ENCODE peak calls at places on chromosomes 13 and 19, in eight cellular contexts. B is transverse colon, Y is adrenal gland, Q is vagina, I is breast epithelium, S is heart left ventricle, V is ovary, J is IMR-90. G is an unnamed sample.

GRCh38 chr13:44136693-44137268 is 236.8 kb upstream of the SERP2 start:
- DNase-seq in B (no peak), Y (no peak), Q (no peak), I (no peak), S (no peak), V (no peak), J (no peak), G (no peak)

GRCh38 chr13:72696590-72696989 is 30.8 kb downstream of the MZT1 start:
- DNase-seq in B (no peak), Y (no peak), Q (no peak), I (no peak), S (no peak), V (no peak), J (peak; percentile 10), G (no peak)

GRCh38 chr13:75544681-75545333 is 4.8 kb upstream of the UCHL3 start:
- DNase-seq in B (no peak), Y (no peak), Q (no peak), I (no peak), S (no peak), V (no peak), J (peak; percentile 90), G (no peak)

GRCh38 chr13:27201661-27202060 is 30.1 kb upstream of the USP12 start:
- DNase-seq in B (no peak), Y (no peak), Q (no peak), I (no peak), S (no peak), V (no peak), J (peak; percentile 16), G (no peak)

GRCh38 chr19:32662186-32662585 is 12.8 kb downstream of the ANKRD27 start:
- DNase-seq in B (no peak), Y (no peak), Q (no peak), I (no peak), S (no peak), V (no peak), J (peak; percentile 58), G (no peak)

GRCh38 chr13:108795841-108796240 is 166.4 kb downstream of the MYO16 start:
- DNase-seq in B (no peak), Y (no peak), Q (no peak), I (no peak), S (no peak), V (no peak), J (peak; percentile 12), G (no peak)

GRCh38 chr19:35879770-35880317 is 11.5 kb downstream of the APLP1 start:
- DNase-seq in B (peak; percentile 90), Y (peak; percentile 94), Q (no peak), I (peak; percentile 86), S (peak; percentile 94), V (peak; percentile 84), J (peak; percentile 89), G (peak; percentile 96)

GRCh38 chr13:23159205-23159586 is 21.6 kb upstream of the SGCG start:
- DNase-seq in B (no peak), Y (no peak), Q (no peak), I (no peak), S (no peak), V (no peak), J (peak; percentile 13), G (no peak)

DNA sequence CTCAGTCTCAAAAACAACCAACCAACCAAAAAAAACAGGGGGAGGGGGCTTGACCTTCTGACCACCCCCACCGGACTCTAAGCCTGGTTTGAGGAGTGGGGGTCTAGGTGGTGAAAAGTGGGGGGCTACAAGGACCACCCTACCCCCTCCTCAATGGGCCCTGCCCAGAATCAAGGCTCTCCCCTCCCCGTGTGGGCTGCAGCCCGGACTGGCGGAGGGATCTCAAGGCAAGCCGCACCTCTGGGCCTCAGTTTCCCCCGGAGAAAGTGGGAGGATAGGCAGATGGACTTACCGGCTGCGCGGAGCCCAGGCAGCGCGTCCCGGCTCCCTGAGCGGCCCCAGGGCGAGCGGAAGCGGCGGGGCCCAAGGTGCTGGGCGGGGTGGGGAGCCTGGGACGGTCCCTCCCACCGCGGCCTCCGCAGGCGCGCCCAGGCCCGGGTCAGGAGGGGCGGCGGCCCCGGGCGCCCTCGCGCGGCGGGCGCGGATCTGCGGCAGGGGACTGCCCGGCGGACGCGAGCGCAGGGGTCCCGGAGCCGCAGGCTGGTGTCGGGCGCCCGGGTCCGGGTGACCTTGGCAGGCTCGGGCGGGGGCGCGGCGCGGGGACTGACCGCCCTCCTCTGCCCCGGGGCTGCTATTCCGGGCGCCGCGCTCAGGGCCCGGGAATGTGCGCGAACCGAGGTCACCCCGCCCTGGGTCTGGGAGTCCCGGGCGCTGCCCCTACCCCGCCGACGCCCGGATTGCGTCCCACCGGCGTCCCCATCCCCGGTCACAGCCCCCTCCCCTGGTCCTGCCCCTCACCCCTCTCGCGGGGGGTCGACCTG is at the start of gene ADAMTSL5:
- DNase-seq in B (peak; percentile 84), Y (no peak), Q (no peak), I (no peak), S (peak; percentile 81), V (no peak), J (peak; percentile 28), G (peak; percentile 86)
- TF ChIP-seq POLR2A in B (no peak), Y (no peak), Q (peak; percentile 53), I (no peak), S (no peak), V (no peak), J (no peak), G (peak; percentile 79)

DNA sequence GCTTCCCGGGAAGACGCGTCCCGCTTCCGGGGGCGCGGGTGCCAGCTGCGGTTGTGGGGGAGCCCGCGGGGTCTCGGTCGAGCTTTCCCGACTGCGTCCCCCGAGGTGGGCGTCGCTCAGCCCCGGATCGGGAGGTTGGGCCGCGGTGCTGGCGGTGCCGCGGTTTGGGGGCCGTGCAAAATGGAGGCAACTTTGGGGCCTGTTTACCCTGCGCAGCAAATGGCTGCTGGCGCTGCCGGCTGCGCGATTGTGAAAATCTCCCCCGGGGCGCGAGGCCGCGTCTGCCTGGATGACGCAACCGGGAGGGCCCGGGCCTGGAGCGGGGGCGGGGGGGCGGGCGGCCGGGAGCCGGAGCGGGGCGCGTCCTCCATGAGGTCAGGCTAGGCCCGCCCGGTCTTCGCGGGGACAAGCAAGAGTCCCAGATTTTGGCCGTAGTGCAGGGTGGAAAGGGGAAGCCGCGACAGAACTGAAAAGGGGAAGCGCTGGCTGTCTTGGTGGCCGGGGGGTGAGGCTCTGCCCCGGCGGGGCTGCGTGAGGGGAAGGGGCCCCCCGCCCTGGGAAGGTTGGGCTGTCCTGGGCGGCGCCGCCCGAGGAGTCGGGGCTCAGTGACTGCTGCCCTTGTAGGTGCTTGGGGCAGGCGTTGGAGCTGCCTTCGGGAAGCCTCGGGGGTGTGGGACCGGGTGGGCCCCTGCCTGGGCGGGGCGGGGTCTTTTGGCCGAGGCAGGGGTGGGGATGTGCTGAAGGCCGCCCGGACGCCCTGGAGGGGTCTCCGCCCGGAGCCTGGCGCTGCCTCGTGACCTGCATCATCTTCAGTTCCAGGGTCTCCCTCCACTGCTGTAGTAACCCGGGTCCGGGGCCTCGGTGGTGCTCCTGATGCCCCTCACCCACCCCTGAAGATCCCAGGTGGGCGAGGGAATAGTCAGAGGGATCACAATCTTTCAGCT is 11.1 kb downstream of the PEAK3 start:
- DNase-seq in B (peak; percentile 83), Y (peak; percentile 87), Q (no peak), I (peak; percentile 86), S (peak; percentile 93), V (peak; percentile 90), J (peak; percentile 84), G (peak; percentile 82)
- TF ChIP-seq POLR2A in B (peak; percentile 81), Y (peak; percentile 68), Q (peak; percentile 73), I (no peak), S (no peak), V (peak; percentile 74), J (peak; percentile 86), G (no peak)

GRCh38 chr19:47514869-47515588 is at the start of gene NAPA:
- DNase-seq in B (peak; percentile 100), Y (peak; percentile 100), Q (peak; percentile 100), I (peak; percentile 100), S (peak; percentile 100), V (peak; percentile 100), J (peak; percentile 100), G (peak; percentile 93)
- TF ChIP-seq POLR2A in B (peak; percentile 99), Y (peak; percentile 97), Q (peak; percentile 95), I (peak; percentile 93), S (peak; percentile 72), V (peak; percentile 95), J (peak; percentile 96), G (peak; percentile 58)

GRCh38 chr13:109940637-109941036 is 154.3 kb upstream of the IRS2 start:
- DNase-seq in B (no peak), Y (no peak), Q (no peak), I (no peak), S (no peak), V (no peak), J (no peak), G (no peak)

GRCh38 chr13:109939838-109940237 is 153.5 kb upstream of the IRS2 start:
- DNase-seq in B (no peak), Y (no peak), Q (no peak), I (no peak), S (no peak), V (no peak), J (no peak), G (no peak)

GRCh38 chr13:109941221-109941620 is 154.8 kb upstream of the IRS2 start:
- DNase-seq in B (no peak), Y (no peak), Q (no peak), I (no peak), S (no peak), V (no peak), J (no peak), G (no peak)

GRCh38 chr13:109939105-109939504 is 152.7 kb upstream of the IRS2 start:
- DNase-seq in B (no peak), Y (no peak), Q (no peak), I (no peak), S (no peak), V (no peak), J (no peak), G (no peak)

DNA sequence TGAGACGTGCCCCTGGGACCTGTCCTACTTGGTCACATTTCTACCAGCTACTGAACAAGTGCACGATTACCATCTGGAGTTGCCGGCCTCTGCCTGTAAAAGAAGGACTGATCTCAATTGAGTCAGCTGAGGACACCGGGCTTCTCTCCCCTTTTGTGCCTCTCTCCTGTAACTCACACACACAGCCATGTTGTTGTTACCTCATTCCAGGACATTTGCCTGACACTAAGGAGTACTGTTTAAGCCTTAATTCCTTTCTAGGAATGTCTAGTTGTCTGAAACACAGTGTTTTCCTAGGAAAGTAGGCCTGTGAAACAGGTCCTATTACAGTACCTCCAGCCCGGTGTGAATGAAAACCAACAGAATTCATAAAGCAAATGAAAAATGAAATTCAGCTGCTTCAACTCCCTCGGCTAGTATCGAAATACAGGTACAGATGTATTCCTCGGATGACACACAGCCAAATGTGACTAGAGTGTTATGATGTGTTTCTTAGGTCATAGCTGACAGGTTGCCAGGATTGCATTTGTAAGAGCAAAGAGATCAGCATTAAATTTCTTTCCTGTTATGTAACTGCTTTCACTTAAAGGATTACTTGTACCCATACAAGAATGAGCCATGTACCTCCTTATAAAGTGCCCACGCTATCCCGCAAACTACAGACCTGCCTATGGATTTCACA is 152.0 kb upstream of the IRS2 start:
- DNase-seq in B (no peak), Y (no peak), Q (no peak), I (no peak), S (no peak), V (no peak), J (peak; percentile 93), G (no peak)
- TF ChIP-seq POLR2A in B (no peak), Y (no peak), Q (no peak), I (no peak), S (no peak), V (no peak), J (no peak), G (no peak)

GRCh38 chr13:113153810-113154748 is 4.4 kb upstream of the PROZ start:
- DNase-seq in B (peak; percentile 85), Y (peak; percentile 88), Q (peak; percentile 95), I (peak; percentile 84), S (peak; percentile 91), V (peak; percentile 91), J (peak; percentile 51), G (peak; percentile 90)
- TF ChIP-seq POLR2A in B (peak; percentile 44), Y (peak; percentile 10), Q (peak; percentile 58), I (peak; percentile 27), S (no peak), V (peak; percentile 65), J (peak; percentile 46), G (peak; percentile 56)

G was measured in H54.